ENCODE peak calls at places on chromosomes 12 and 14, in seven cellular contexts. T is breast epithelium, S is SK-N-SH, R is H1, W is sigmoid colon, Y is stomach, G is HCT116. X is an unnamed sample.

GRCh38 chr14:88212691-88213090 is 110.4 kb downstream of the KCNK10 start:
- DNase-seq in T (no peak), S (no peak), R (no peak), W (no peak), Y (no peak), G (no peak), X (no peak)

GRCh38 chr12:52501490-52501889 is 8.4 kb upstream of the KRT6A start:
- DNase-seq in T (no peak), S (no peak), R (no peak), W (no peak), Y (no peak), G (no peak), X (no peak)

GRCh38 chr12:98671459-98671858 is 26.4 kb downstream of the APAF1 start:
- DNase-seq in T (no peak), S (no peak), R (no peak), W (no peak), Y (no peak), G (no peak), X (no peak)

GRCh38 chr14:21867541-21867940 is 193.9 kb upstream of the OR4E1 start:
- DNase-seq in T (no peak), S (no peak), R (no peak), W (no peak), Y (no peak), G (no peak), X (no peak)

GRCh38 chr12:51127050-51127729 is 43.8 kb upstream of the CSRNP2 start:
- DNase-seq in T (no peak), S (no peak), R (no peak), W (no peak), Y (no peak), G (no peak), X (no peak)

GRCh38 chr12:53068811-53069585 is 10.2 kb downstream of the SPRYD3 start:
- DNase-seq in T (no peak), S (no peak), R (no peak), W (peak), Y (no peak), G (no peak), X (no peak)

GRCh38 chr12:76024942-76025600 is 6.5 kb downstream of the PHLDA1 start:
- DNase-seq in T (no peak), S (no peak), R (no peak), W (no peak), Y (no peak), G (no peak), X (no peak)

GRCh38 chr14:102774391-102775153 is 2.7 kb upstream of the TRAF3 start:
- DNase-seq in T (no peak), S (peak), R (peak), W (no peak), Y (peak), G (no peak), X (no peak)

GRCh38 chr12:49098035-49098451 is 3.4 kb upstream of the DHH start:
- DNase-seq in T (no peak), S (peak), R (peak), W (no peak), Y (peak), G (no peak), X (peak)

GRCh38 chr12:120290541-120291312 is 976 bp downstream of the RNU4-2 start:
- DNase-seq in T (no peak), S (no peak), R (peak), W (peak), Y (peak), G (no peak), X (peak)

GRCh38 chr12:9673404-9674225 is 4.1 kb downstream of the CLEC2D start:
- DNase-seq in T (no peak), S (peak), R (no peak), W (peak), Y (no peak), G (peak), X (no peak)

GRCh38 chr14:32602699-32603098 is 273.6 kb downstream of the AKAP6 start:
- DNase-seq in T (no peak), S (no peak), R (no peak), W (no peak), Y (no peak), G (no peak), X (no peak)

GRCh38 chr12:46771268-46771837 is 54.4 kb downstream of the SLC38A4 start:
- DNase-seq in T (no peak), S (no peak), R (no peak), W (no peak), Y (no peak), G (no peak), X (no peak)

GRCh38 chr12:99505805-99506204 is 141.7 kb upstream of the GARIN6 start:
- DNase-seq in T (no peak), S (no peak), R (no peak), W (no peak), Y (no peak), G (no peak), X (no peak)

GRCh38 chr12:5487076-5487475 is 55.2 kb downstream of the NTF3 start:
- DNase-seq in T (no peak), S (no peak), R (no peak), W (no peak), Y (no peak), G (no peak), X (no peak)

DNA sequence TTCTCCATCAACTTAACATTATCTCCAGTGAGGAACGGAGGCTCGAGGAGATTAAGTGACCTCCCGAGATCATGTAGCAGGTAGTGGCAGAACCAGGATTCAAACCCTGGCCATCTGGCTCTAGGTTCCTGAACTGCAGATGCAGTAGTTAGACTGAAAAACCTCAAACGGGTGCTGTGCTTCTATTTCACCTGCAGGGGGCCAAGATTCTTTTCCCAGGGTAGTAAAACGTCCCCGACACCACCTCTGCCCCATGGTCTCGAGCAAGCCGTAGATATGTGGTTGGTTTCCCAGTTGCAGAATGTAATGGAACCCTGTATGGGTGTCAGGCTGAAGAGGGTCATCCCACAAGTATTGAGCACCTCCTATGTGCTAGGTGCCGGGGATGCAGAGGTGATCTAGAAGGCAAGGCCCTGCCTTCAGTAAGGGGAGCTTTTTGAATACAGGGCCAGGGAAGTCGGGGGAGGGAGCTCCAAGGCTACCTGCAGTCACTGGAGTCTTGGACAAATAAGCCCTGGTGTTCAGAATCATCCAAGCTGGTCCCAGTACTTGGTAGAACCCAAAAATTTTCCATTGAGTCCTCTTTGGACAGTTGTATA is 197.1 kb downstream of the CHST11 start:
- DNase-seq in T (no peak), S (no peak), R (peak), W (no peak), Y (no peak), G (no peak), X (no peak)
- TF ChIP-seq CTCF in T (no peak), S (peak), R (peak), W (no peak), Y (no peak), G (peak), X (peak)

DNA sequence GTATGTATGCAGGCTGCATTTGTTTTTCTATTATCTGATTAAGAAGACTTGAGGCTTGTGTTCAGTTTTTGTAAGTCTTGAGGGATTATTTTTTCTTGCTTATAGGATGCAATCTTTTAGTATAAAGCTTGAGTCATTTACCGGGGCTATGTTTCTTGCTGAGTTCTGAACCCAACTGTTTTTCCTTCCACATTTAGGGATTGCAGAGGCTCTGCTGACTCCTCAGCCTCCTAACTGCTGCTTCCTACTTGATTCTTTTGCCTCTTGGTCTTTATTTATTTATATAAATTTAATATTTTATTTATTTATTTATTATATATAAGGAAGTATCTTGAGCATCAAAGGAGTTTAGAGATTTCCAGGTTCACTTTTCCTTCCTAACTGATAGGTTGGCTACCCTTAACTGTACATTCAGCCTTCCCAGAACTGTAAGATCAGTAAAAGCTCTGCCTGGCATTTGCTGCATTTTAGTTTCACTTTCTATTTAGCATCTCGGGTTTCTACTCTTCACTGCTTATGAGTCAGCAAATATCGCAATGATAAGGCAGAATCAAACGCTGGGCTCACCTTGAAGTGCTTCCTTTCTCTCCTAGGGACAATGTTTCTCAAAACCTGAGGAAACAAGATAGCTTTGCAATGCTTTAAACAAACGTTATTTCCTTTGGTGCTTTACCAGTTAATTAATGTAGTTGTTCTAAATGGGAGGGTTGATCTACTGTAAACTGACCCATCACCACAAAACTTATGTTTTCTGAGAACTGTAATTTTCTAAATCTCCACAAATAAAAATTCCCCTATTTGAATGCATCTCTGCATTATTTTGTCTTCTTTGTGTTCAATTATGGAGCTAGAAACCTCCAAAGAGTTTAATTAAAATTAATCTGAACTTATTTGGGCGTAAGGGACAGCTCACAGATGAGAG is 1183.7 kb upstream of the TMEM132C start:
- DNase-seq in T (no peak), S (peak), R (no peak), W (no peak), Y (no peak), G (peak), X (no peak)
- H3K4me3 ChIP-seq in T (peak), S (peak), R (peak), W (peak), Y (peak), G (peak), X (peak)

GRCh38 chr12:106118-106561 is 39.6 kb downstream of the IQSEC3 start:
- DNase-seq in T (no peak), S (no peak), R (no peak), W (peak), Y (no peak), G (peak), X (no peak)
- TF ChIP-seq POLR2AphosphoS5 in T (no peak), S (no peak), R (no peak), W (no peak), Y (no peak), G (no peak), X (no peak)

GRCh38 chr12:93125126-93125525 is 196.0 kb upstream of the EEA1 start:
- DNase-seq in T (no peak), S (no peak), R (no peak), W (no peak), Y (no peak), G (no peak), X (no peak)

GRCh38 chr12:93126069-93126474 is 197.0 kb upstream of the EEA1 start:
- DNase-seq in T (no peak), S (no peak), R (no peak), W (no peak), Y (no peak), G (no peak), X (no peak)

GRCh38 chr12:93127107-93127560 is 198.0 kb upstream of the EEA1 start:
- DNase-seq in T (no peak), S (no peak), R (no peak), W (no peak), Y (no peak), G (no peak), X (no peak)

GRCh38 chr12:93128332-93128707 is 199.2 kb upstream of the EEA1 start:
- DNase-seq in T (no peak), S (no peak), R (no peak), W (no peak), Y (no peak), G (no peak), X (no peak)

GRCh38 chr12:93127582-93128331 is 198.7 kb upstream of the EEA1 start:
- DNase-seq in T (no peak), S (no peak), R (peak), W (peak), Y (peak), G (no peak), X (peak)
- TF ChIP-seq CTCF in T (peak), S (no peak), R (peak), W (peak), Y (no peak), G (no peak), X (peak)

GRCh38 chr12:111444314-111444705 is 38.6 kb downstream of the SH2B3 start:
- DNase-seq in T (no peak), S (no peak), R (no peak), W (no peak), Y (peak), G (no peak), X (no peak)
- H3K4me3 ChIP-seq in T (no peak), S (no peak), R (no peak), W (no peak), Y (no peak), G (no peak), X (no peak)

GRCh38 chr14:68140111-68140741 is 320.6 kb downstream of the RAD51B start:
- DNase-seq in T (no peak), S (no peak), R (no peak), W (peak), Y (peak), G (peak), X (no peak)
- TF ChIP-seq POLR2AphosphoS5 in T (no peak), S (peak), R (no peak), W (peak), Y (peak), G (peak), X (no peak)

GRCh38 chr14:89214221-89214965 is 202.6 kb downstream of the FOXN3 start:
- DNase-seq in T (peak), S (peak), R (no peak), W (no peak), Y (peak), G (no peak), X (no peak)
- TF ChIP-seq CTCF in T (no peak), S (no peak), R (no peak), W (no peak), Y (peak), G (no peak), X (no peak)

GRCh38 chr12:70044170-70044569 is 199.1 kb upstream of the CNOT2 start:
- DNase-seq in T (no peak), S (no peak), R (no peak), W (no peak), Y (no peak), G (no peak), X (no peak)
- H3K4me3 ChIP-seq in T (no peak), S (no peak), R (no peak), W (no peak), Y (no peak), G (no peak), X (no peak)

DNA sequence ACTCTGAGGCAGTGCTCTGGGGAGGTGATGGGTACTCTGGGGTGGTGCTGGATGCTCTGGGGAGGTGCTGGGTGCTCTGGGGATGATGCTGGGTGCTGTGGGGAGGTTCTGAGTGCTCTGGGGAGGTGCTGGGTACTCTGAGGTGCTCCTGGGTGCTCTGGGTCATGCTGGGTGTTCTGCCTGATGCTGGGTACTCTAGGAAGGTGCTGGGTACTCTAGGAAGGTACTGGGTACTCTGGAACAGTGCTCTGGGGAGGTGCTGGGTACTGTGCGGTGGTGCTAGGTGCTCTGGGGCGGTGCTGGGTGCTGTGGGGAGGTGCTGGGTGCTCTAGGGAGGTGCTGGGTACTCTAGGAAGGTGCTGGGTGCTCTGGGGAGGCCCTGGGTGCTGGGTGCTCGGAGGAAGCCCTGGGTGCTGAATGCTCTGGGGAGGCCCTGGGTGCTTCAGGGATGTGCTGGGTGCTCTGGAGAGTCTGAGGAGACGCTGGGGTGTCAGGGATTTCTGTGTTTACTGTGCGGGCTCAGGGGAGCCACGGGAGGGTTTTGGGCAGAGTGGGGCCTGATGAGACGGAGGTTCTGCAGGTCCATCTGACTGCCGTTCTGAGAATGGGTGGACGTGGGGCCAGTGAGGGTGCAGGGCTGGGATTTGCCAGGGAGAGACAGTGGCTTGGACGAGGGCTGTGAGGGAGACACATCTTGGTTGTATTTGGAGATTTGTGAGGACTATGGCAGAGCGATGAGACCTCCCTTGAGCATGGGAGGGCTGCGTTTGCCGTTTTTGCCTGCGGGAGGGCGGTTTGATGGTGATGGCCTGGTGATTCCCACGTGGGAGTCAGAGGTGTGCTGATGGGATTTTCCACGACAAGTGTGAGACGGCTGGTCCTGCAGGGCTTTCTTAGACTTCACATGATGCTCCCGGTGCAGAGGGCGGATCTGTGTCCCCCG is 30.0 kb downstream of the MMP17 start:
- DNase-seq in T (no peak), S (no peak), R (no peak), W (no peak), Y (no peak), G (no peak), X (no peak)
- TF ChIP-seq POLR2AphosphoS5 in T (no peak), S (no peak), R (no peak), W (no peak), Y (no peak), G (no peak), X (no peak)

GRCh38 chr12:64082866-64083268 is 139.2 kb downstream of the KICS2 start:
- DNase-seq in T (no peak), S (peak), R (no peak), W (no peak), Y (no peak), G (no peak), X (no peak)

GRCh38 chr12:64080319-64081008 is 141.6 kb downstream of the KICS2 start:
- DNase-seq in T (no peak), S (no peak), R (no peak), W (no peak), Y (peak), G (peak), X (no peak)

GRCh38 chr12:64081020-64081419 is 141.1 kb downstream of the KICS2 start:
- DNase-seq in T (no peak), S (no peak), R (no peak), W (no peak), Y (no peak), G (no peak), X (no peak)

GRCh38 chr12:64072946-64073345 is 149.2 kb downstream of the KICS2 start:
- DNase-seq in T (no peak), S (no peak), R (no peak), W (no peak), Y (no peak), G (no peak), X (no peak)

DNA sequence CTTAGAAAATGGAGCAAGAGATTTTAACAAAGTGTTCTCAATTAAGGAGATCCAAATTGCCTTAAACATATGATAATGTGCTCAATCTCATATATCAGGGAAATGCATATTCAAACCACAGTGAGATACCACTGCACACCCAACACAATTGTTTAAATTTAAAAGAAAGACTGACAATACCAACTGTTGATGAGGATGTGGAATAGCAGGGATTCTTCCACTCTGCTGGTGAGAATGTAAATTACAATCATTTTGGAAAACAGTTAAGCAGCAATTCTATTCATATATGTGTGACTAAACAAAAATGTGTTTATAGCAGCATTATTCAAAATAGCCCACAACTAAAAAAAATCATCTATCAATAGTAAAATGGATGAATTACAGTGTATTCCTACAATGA is 144.2 kb downstream of the KICS2 start:
- DNase-seq in T (no peak), S (no peak), R (no peak), W (no peak), Y (no peak), G (no peak), X (no peak)
- TF ChIP-seq CTCF in T (no peak), S (peak), R (no peak), W (no peak), Y (peak), G (peak), X (no peak)

X was measured in HL-60.